ENCODE peak calls at places on chromosome 7, in four cellular contexts. Z is mesenchymal stem cell, X is IMR-90, M is neuronal stem cell. E is an unnamed sample.

GRCh38 chr7:34756025-34756437 is 98.0 kb downstream of the NPSR1 start:
- DNase-seq in Z (no peak), X (no peak), M (no peak), E (no peak)

GRCh38 chr7:43522406-43523156 is 60.3 kb upstream of the STK17A start:
- DNase-seq in Z (peak), X (peak), M (no peak), E (peak)

GRCh38 chr7:150838965-150839650 is 13.2 kb upstream of the AOC1 start:
- DNase-seq in Z (no peak), X (no peak), M (no peak), E (peak)

GRCh38 chr7:134546903-134547737 is 1.8 kb upstream of the AKR1B15 start:
- DNase-seq in Z (no peak), X (peak), M (peak), E (peak)

GRCh38 chr7:99393363-99394187 is 14.8 kb downstream of the PDAP1 start:
- DNase-seq in Z (no peak), X (no peak), M (peak), E (no peak)

GRCh38 chr7:47414342-47415288 is 167.3 kb downstream of the TNS3 start:
- DNase-seq in Z (no peak), X (no peak), M (no peak), E (no peak)

GRCh38 chr7:20152511-20152910 is 64.7 kb downstream of the MACC1 start:
- DNase-seq in Z (peak), X (peak), M (no peak), E (no peak)

GRCh38 chr7:132321387-132321786 is 254.9 kb downstream of the PLXNA4 start:
- DNase-seq in Z (no peak), X (no peak), M (no peak), E (no peak)

GRCh38 chr7:134364619-134365037 is 47.9 kb upstream of the SLC35B4 start:
- DNase-seq in Z (peak), X (peak), M (no peak), E (no peak)

GRCh38 chr7:86559096-86559495 is 84.6 kb upstream of the GRM3 start:
- DNase-seq in Z (no peak), X (no peak), M (no peak), E (no peak)

GRCh38 chr7:137925754-137926153 is 76.1 kb downstream of the CREB3L2 start:
- DNase-seq in Z (no peak), X (no peak), M (no peak), E (no peak)

GRCh38 chr7:50450691-50451051 is 521 bp upstream of the FIGNL1 start:
- DNase-seq in Z (no peak), X (no peak), M (no peak), E (no peak)

GRCh38 chr7:116177009-116177408 is 33.3 kb upstream of the TES start:
- DNase-seq in Z (no peak), X (peak), M (no peak), E (peak)

GRCh38 chr7:74002474-74003017 is 25.4 kb upstream of the ELN start:
- DNase-seq in Z (peak), X (peak), M (no peak), E (no peak)

GRCh38 chr7:8277394-8277982 is 15.5 kb upstream of the ICA1 start:
- DNase-seq in Z (no peak), X (no peak), M (no peak), E (peak)

GRCh38 chr7:24653316-24654085 is 80.2 kb downstream of the PALS2 start:
- DNase-seq in Z (no peak), X (no peak), M (no peak), E (no peak)

GRCh38 chr7:144439717-144440116 is 36.2 kb upstream of the NOBOX start:
- DNase-seq in Z (no peak), X (no peak), M (no peak), E (no peak)

GRCh38 chr7:21944616-21945373 is 904 bp downstream of the CDCA7L start:
- DNase-seq in Z (peak), X (peak), M (peak), E (peak)

GRCh38 chr7:27873981-27874957 is 134.3 kb downstream of the TAX1BP1 start:
- DNase-seq in Z (peak), X (peak), M (no peak), E (no peak)

GRCh38 chr7:36752026-36752735 is 27.9 kb upstream of the AOAH start:
- DNase-seq in Z (no peak), X (no peak), M (no peak), E (no peak)

GRCh38 chr7:43164757-43165156 is 52.3 kb downstream of the HECW1 start:
- DNase-seq in Z (peak), X (peak), M (no peak), E (peak)

GRCh38 chr7:110590415-110590814 is 500.5 kb upstream of the LRRN3 start:
- DNase-seq in Z (no peak), X (no peak), M (no peak), E (peak)

GRCh38 chr7:98202367-98203195 is 8.7 kb upstream of the BHLHA15 start:
- DNase-seq in Z (no peak), X (no peak), M (no peak), E (no peak)

GRCh38 chr7:53094827-53095226 is 59.4 kb downstream of the POM121L12 start:
- DNase-seq in Z (peak), X (no peak), M (no peak), E (no peak)

GRCh38 chr7:94311545-94311944 is 83.2 kb upstream of the COL1A2 start:
- DNase-seq in Z (no peak), X (no peak), M (no peak), E (no peak)

GRCh38 chr7:101164071-101164840 is 1.1 kb downstream of the VGF start:
- DNase-seq in Z (peak), X (peak), M (no peak), E (peak)

GRCh38 chr7:159012353-159013069 is 132.2 kb downstream of the VIPR2 start:
- DNase-seq in Z (peak), X (no peak), M (no peak), E (no peak)

GRCh38 chr7:135147341-135147898 is 452 bp upstream of the TMEM140 start:
- DNase-seq in Z (no peak), X (peak), M (no peak), E (peak)

GRCh38 chr7:21767300-21767900 is 178.3 kb downstream of the CDCA7L start:
- DNase-seq in Z (peak), X (peak), M (peak), E (peak)

GRCh38 chr7:70271617-70272081 is 673.4 kb downstream of the AUTS2 start:
- DNase-seq in Z (no peak), X (no peak), M (no peak), E (no peak)

GRCh38 chr7:150968056-150968455 is 10.1 kb downstream of the KCNH2 start:
- DNase-seq in Z (no peak), X (no peak), M (no peak), E (peak)

GRCh38 chr7:91265693-91266066 is 1.4 kb downstream of the FZD1 start:
- DNase-seq in Z (no peak), X (no peak), M (no peak), E (no peak)
- H3K23ac ChIP-seq in Z (peak), X (peak), M (peak), E (no peak)

GRCh38 chr7:14834456-14834855 is 68.1 kb downstream of the DGKB start:
- DNase-seq in Z (no peak), X (peak), M (no peak), E (no peak)
- H2BK5ac ChIP-seq in Z (no peak), X (no peak), M (no peak), E (no peak)

GRCh38 chr7:157141525-157142060 is 2.9 kb downstream of the UBE3C start:
- DNase-seq in Z (no peak), X (no peak), M (no peak), E (no peak)
- H3K23ac ChIP-seq in Z (peak), X (peak), M (no peak), E (no peak)

DNA sequence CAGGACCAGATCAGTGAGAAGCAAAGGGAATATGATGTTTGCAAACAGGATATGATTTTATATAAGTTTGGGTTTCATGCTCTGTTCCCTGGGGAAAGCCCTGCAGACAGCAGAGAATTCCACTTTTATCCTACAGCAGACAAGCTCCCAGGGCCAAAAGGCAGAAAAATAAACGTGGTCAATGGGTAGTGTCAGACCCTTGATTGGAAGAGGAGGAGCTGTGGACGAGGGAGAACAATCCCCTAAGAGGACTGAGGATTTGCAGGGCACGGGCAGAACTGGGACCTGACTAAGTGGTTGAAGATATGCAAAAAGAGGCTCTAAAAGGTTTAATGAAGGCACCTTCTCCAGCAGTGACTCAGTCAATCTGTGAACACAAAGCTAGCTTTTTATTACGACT is 275.3 kb downstream of the HDAC9 start:
- DNase-seq in Z (no peak), X (no peak), M (no peak), E (no peak)
- H2BK5ac ChIP-seq in Z (no peak), X (no peak), M (no peak), E (no peak)

GRCh38 chr7:5622286-5622685 is 159.2 kb downstream of the RNF216 start:
- DNase-seq in Z (no peak), X (no peak), M (no peak), E (no peak)
- H3K23ac ChIP-seq in Z (no peak), X (no peak), M (no peak), E (no peak)

GRCh38 chr7:7104971-7105370 is 77.4 kb upstream of the C1GALT1 start:
- DNase-seq in Z (no peak), X (no peak), M (no peak), E (no peak)
- H2BK5ac ChIP-seq in Z (no peak), X (no peak), M (no peak), E (no peak)

DNA sequence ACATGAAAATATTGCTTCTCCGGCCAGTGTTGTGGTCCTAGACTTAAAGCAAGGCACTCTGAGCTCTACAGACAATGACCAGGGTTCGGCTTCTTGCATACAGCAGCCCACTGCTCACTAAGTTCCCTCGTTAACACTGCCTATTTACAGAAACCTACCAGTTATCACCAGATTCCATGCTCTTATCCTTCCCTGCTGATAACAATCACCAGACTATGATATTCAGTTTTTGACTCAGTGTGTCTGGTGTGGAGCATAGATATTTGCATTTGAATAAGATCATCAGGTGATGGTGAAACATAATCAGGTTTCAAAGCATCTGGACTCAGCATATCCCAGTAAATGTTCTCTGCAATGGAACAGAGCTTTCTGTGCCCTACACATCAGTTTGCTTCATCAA is 182.3 kb downstream of the SNX13 start:
- DNase-seq in Z (no peak), X (no peak), M (no peak), E (no peak)
- H3K23ac ChIP-seq in Z (no peak), X (no peak), M (no peak), E (no peak)

DNA sequence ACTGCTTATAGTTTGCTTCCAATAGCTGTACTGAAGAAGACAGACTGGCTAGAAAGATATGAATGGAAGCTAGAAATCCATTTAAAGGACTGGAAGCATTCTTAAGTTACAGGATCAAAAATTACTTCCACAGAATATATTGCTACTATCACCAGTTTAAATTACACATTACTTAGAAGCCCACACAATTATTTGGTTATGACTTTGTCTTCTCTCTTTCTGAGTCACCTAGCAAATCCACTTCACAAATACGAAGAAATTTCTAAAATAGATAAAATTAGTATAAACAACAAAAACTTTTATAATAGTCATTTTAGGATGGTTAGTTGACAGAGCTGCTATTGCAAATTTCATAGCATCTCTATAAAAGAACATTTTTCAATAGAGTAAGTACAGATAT is 108.1 kb downstream of the SNX13 start:
- DNase-seq in Z (no peak), X (no peak), M (no peak), E (no peak)
- H2BK5ac ChIP-seq in Z (no peak), X (no peak), M (no peak), E (no peak)